ENCODE peak calls at places on chromosomes 3 and 15, in eight cellular contexts. One of them, this sample, is unnamed.

GRCh38 chr15:32099097-32099496 is 68.8 kb downstream of the CHRNA7 start:
- DNase-seq in DMS53: no peak
- DNase-seq in PC-3: no peak
- DNase-seq in retina: no peak
- DNase-seq in NCI-H226: no peak
- DNase-seq in stimulated activated CD8-positive, alpha-beta memory T cell treated with anti-CD3 and anti-CD28 coated beads, Interleukin-7, amount 100 ng/mL, for 1 hour: no peak
- DNase-seq in Jurkat, Clone E6-1: no peak
- DNase-seq in nucleus accumbens: no peak
- DNase-seq in this sample: no peak

GRCh38 chr3:153348457-153349137 is 186.6 kb downstream of the RAP2B start:
- DNase-seq in DMS53: no peak
- DNase-seq in PC-3: peak
- DNase-seq in retina: no peak
- DNase-seq in NCI-H226: peak
- DNase-seq in stimulated activated CD8-positive, alpha-beta memory T cell treated with anti-CD3 and anti-CD28 coated beads, Interleukin-7, amount 100 ng/mL, for 1 hour: no peak
- DNase-seq in Jurkat, Clone E6-1: no peak
- DNase-seq in nucleus accumbens: no peak
- DNase-seq in this sample: no peak

GRCh38 chr15:40333922-40334492 is 6.7 kb downstream of the CCDC9B start:
- DNase-seq in DMS53: no peak
- DNase-seq in PC-3: no peak
- DNase-seq in retina: peak
- DNase-seq in NCI-H226: no peak
- DNase-seq in stimulated activated CD8-positive, alpha-beta memory T cell treated with anti-CD3 and anti-CD28 coated beads, Interleukin-7, amount 100 ng/mL, for 1 hour: no peak
- DNase-seq in Jurkat, Clone E6-1: no peak
- DNase-seq in nucleus accumbens: no peak
- DNase-seq in this sample: peak

GRCh38 chr3:108292905-108293328 is 3.4 kb upstream of the HHLA2 start:
- DNase-seq in DMS53: no peak
- DNase-seq in PC-3: no peak
- DNase-seq in retina: no peak
- DNase-seq in NCI-H226: no peak
- DNase-seq in stimulated activated CD8-positive, alpha-beta memory T cell treated with anti-CD3 and anti-CD28 coated beads, Interleukin-7, amount 100 ng/mL, for 1 hour: no peak
- DNase-seq in Jurkat, Clone E6-1: peak
- DNase-seq in nucleus accumbens: no peak
- DNase-seq in this sample: no peak

GRCh38 chr15:66679043-66679656 is 22.9 kb upstream of the SMAD6 start:
- DNase-seq in DMS53: no peak
- DNase-seq in PC-3: no peak
- DNase-seq in retina: no peak
- DNase-seq in NCI-H226: no peak
- DNase-seq in stimulated activated CD8-positive, alpha-beta memory T cell treated with anti-CD3 and anti-CD28 coated beads, Interleukin-7, amount 100 ng/mL, for 1 hour: no peak
- DNase-seq in Jurkat, Clone E6-1: no peak
- DNase-seq in nucleus accumbens: no peak
- DNase-seq in this sample: no peak

GRCh38 chr15:95563634-95564033 is 766.9 kb upstream of the NR2F2 start:
- DNase-seq in DMS53: no peak
- DNase-seq in PC-3: peak
- DNase-seq in retina: no peak
- DNase-seq in NCI-H226: no peak
- DNase-seq in stimulated activated CD8-positive, alpha-beta memory T cell treated with anti-CD3 and anti-CD28 coated beads, Interleukin-7, amount 100 ng/mL, for 1 hour: no peak
- DNase-seq in Jurkat, Clone E6-1: no peak
- DNase-seq in nucleus accumbens: no peak
- DNase-seq in this sample: no peak

GRCh38 chr3:173932624-173933023 is 535.1 kb downstream of the NLGN1 start:
- DNase-seq in DMS53: peak
- DNase-seq in PC-3: peak
- DNase-seq in retina: no peak
- DNase-seq in NCI-H226: peak
- DNase-seq in stimulated activated CD8-positive, alpha-beta memory T cell treated with anti-CD3 and anti-CD28 coated beads, Interleukin-7, amount 100 ng/mL, for 1 hour: no peak
- DNase-seq in Jurkat, Clone E6-1: no peak
- DNase-seq in nucleus accumbens: peak
- DNase-seq in this sample: no peak

GRCh38 chr15:66860844-66861243 is 158.8 kb downstream of the SMAD6 start:
- DNase-seq in DMS53: no peak
- DNase-seq in PC-3: no peak
- DNase-seq in retina: no peak
- DNase-seq in NCI-H226: no peak
- DNase-seq in stimulated activated CD8-positive, alpha-beta memory T cell treated with anti-CD3 and anti-CD28 coated beads, Interleukin-7, amount 100 ng/mL, for 1 hour: no peak
- DNase-seq in Jurkat, Clone E6-1: no peak
- DNase-seq in nucleus accumbens: no peak
- DNase-seq in this sample: no peak

GRCh38 chr15:78365931-78366330 is 25.8 kb downstream of the CRABP1 start:
- DNase-seq in DMS53: no peak
- DNase-seq in PC-3: peak
- DNase-seq in retina: no peak
- DNase-seq in NCI-H226: peak
- DNase-seq in stimulated activated CD8-positive, alpha-beta memory T cell treated with anti-CD3 and anti-CD28 coated beads, Interleukin-7, amount 100 ng/mL, for 1 hour: no peak
- DNase-seq in Jurkat, Clone E6-1: no peak
- DNase-seq in nucleus accumbens: no peak
- DNase-seq in this sample: no peak

This sample was measured in DND-41.